ENCODE peak calls at places on chromosomes 16 and 17, in eight cellular contexts. V is AG04449; Z is nephron progenitor cell; D is CD4-positive, alpha-beta T cell; K is RWPE1; X is foreskin fibroblast; I is cardiac fibroblast; S is transverse colon. F is an unnamed sample.

GRCh38 chr16:63890072-63890471 is 1231.8 kb downstream of the CDH11 start:
- DNase-seq in V (no peak), Z (no peak), D (no peak), K (no peak), X (no peak), I (peak), S (no peak), F (no peak)

GRCh38 chr17:8681175-8681949 is 50.8 kb upstream of the MYH10 start:
- DNase-seq in V (no peak), Z (no peak), D (no peak), K (no peak), X (peak), I (peak), S (no peak), F (no peak)

GRCh38 chr17:75237100-75238014 is 24.0 kb downstream of the GGA3 start:
- DNase-seq in V (no peak), Z (no peak), D (no peak), K (no peak), X (no peak), I (no peak), S (no peak), F (no peak)

GRCh38 chr16:3112881-3113574 is 642 bp downstream of the ZNF205 start:
- DNase-seq in V (no peak), Z (no peak), D (no peak), K (no peak), X (no peak), I (peak), S (no peak), F (no peak)

GRCh38 chr16:56450275-56450889 is 750 bp downstream of the NUDT21 start:
- DNase-seq in V (no peak), Z (no peak), D (no peak), K (peak), X (no peak), I (peak), S (no peak), F (no peak)

GRCh38 chr17:72683506-72684404 is 408.7 kb downstream of the SLC39A11 start:
- DNase-seq in V (peak), Z (no peak), D (no peak), K (peak), X (peak), I (peak), S (peak), F (no peak)

GRCh38 chr16:81834868-81835267 is 55.8 kb downstream of the PLCG2 start:
- DNase-seq in V (no peak), Z (no peak), D (no peak), K (no peak), X (no peak), I (no peak), S (no peak), F (no peak)

GRCh38 chr17:81150379-81151038 is 14.8 kb upstream of the PVALEF start:
- DNase-seq in V (no peak), Z (no peak), D (no peak), K (no peak), X (no peak), I (peak), S (peak), F (no peak)

DNA sequence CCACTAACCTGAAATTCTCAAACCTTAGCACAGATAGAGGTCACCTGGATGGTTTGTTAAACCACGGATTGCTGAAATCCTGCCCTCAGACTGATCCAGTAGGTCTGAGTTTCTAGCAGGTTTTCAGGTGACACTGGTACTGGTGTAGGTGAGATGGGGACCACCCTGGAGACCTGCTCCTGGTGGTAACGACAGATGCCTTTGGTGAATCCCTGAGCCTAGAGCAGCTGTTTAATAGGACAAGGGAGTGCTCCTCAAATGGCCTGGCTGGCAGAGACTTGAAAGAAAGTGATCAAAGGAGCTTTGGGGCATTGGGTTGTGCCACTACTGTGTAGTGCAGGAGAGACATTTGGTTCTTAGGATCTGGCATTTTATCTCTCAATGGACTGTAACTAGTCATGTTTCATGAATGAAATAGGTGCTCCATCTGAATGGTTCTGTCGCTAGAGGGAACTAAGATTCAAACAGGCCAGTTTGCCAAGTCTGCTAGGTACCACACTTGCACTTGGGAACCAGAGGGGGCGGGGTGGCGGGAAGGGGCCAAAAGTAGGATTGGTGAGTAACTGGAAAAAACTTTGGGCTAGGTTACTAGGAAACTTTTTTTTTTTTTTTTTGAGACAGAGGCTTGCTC is 2.9 kb upstream of the IFI35 start:
- DNase-seq in V (no peak), Z (no peak), D (no peak), K (no peak), X (no peak), I (peak), S (no peak), F (no peak)
- TF ChIP-seq CTCF in V (no peak), Z (no peak), D (no peak), K (no peak), X (no peak), I (peak), S (no peak), F (no peak)

GRCh38 chr16:57627184-57627871 is 1.1 kb upstream of the ADGRG1 start:
- DNase-seq in V (peak), Z (peak), D (no peak), K (no peak), X (peak), I (peak), S (no peak), F (no peak)
- TF ChIP-seq CTCF in V (peak), Z (peak), D (no peak), K (no peak), X (peak), I (peak), S (no peak), F (peak)

GRCh38 chr16:1540556-1540855 is 7.0 kb downstream of the TMEM204 start:
- DNase-seq in V (no peak), Z (no peak), D (no peak), K (no peak), X (no peak), I (no peak), S (no peak), F (no peak)

GRCh38 chr16:1537763-1538289 is 4.4 kb downstream of the TMEM204 start:
- DNase-seq in V (no peak), Z (no peak), D (peak), K (no peak), X (no peak), I (no peak), S (no peak), F (no peak)

GRCh38 chr16:1539720-1540555 is 6.5 kb downstream of the TMEM204 start:
- DNase-seq in V (no peak), Z (no peak), D (no peak), K (no peak), X (no peak), I (no peak), S (no peak), F (peak)

GRCh38 chr16:1537138-1537577 is 3.7 kb downstream of the TMEM204 start:
- DNase-seq in V (no peak), Z (peak), D (no peak), K (no peak), X (no peak), I (no peak), S (no peak), F (no peak)

DNA sequence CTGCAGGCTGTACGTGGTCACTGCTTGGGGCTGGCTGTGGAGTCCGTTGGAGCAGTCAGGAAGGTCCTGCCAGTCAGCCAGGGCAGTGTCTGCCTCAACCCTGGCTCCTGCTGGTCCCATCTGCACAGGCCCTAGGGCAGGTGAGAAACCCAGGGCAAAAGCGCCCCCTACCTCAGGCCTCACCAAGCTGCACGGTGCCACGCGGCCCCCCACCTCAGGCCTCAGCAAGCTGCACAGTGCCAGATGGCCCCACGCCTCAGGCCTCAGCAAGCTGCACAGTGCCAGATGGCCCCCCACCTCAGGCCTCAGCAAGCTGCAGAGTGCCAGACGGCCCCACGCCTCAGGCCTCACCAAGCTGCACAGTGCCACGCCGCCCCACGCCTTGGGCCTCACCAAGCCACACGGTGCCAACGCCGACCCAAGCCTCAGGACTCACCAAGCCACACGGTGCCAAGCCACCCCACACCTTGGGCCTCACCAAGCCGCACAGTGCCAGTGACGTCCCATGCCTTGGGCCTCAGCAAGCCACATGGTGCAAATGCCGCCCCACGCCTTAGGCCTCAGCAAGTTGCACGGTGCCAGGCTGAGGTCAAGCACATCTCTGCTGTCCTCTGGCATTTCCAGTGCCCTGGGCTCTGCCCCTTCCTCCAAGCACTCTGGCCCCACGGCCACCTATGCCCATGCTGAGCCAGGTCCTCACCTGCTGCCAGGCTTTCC is 5.5 kb downstream of the TMEM204 start:
- DNase-seq in V (no peak), Z (no peak), D (peak), K (no peak), X (no peak), I (no peak), S (no peak), F (peak)
- TF ChIP-seq CTCF in V (no peak), Z (no peak), D (no peak), K (no peak), X (no peak), I (no peak), S (no peak), F (peak)

GRCh38 chr16:6684076-6684673 is 648.5 kb upstream of the RBFOX1 start:
- DNase-seq in V (no peak), Z (peak), D (no peak), K (peak), X (no peak), I (no peak), S (peak), F (no peak)
- TF ChIP-seq CTCF in V (no peak), Z (peak), D (no peak), K (peak), X (peak), I (peak), S (peak), F (peak)

GRCh38 chr17:82737981-82738877 is 2.8 kb downstream of the FN3K start:
- DNase-seq in V (no peak), Z (no peak), D (no peak), K (no peak), X (no peak), I (peak), S (no peak), F (no peak)

GRCh38 chr17:82745524-82745923 is 6.3 kb upstream of the TBCD start:
- DNase-seq in V (no peak), Z (no peak), D (no peak), K (no peak), X (no peak), I (no peak), S (no peak), F (no peak)

GRCh38 chr17:82748756-82749155 is 3.1 kb upstream of the TBCD start:
- DNase-seq in V (no peak), Z (no peak), D (no peak), K (no peak), X (no peak), I (no peak), S (no peak), F (no peak)

GRCh38 chr17:82740906-82741759 is 5.7 kb downstream of the FN3K start:
- DNase-seq in V (no peak), Z (no peak), D (no peak), K (peak), X (no peak), I (no peak), S (no peak), F (no peak)

DNA sequence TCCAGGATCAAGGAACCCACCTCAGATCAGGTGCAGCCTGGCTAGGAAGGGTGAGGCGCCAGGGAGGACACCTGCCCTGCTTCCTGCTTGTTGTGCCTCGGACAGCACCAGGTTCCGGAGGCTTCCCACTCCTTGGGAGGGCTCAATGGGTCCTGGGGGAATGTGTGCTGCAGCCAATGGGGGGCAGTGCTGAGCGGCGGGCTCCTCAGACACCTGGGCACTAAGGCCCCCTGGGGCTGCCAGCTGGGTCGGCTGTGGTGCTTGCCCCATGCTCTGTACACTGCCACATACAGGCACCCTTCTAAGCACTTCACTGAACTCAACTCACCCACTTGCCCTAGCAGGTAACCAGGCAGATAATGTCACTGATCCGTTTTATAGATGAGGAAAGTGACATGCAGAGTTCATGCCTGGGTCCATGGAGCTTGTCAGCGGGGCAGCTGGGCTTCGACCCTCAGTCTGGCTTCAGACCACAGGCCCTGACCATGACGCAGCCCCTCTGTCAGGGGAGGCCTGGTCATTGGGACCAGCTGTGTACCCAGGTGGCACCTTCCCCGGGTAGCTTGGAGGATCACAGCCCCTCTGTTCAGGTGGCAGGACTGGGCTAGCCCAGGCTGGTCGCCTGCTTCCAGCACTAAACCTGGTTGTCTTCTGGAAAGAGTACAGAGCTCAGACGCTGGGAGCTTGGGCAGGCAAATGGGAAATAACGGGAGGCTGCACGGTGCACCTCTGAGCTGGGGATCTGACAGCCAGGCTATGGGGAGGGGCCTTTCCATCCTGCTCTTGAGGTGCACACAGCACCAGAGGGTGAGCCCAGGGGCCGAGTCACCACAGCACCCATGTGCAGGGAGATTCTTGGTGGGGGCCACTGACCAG is 8.2 kb downstream of the FN3K start:
- DNase-seq in V (no peak), Z (no peak), D (no peak), K (no peak), X (no peak), I (no peak), S (no peak), F (no peak)
- TF ChIP-seq CTCF in V (no peak), Z (no peak), D (no peak), K (no peak), X (no peak), I (no peak), S (no peak), F (no peak)

GRCh38 chr17:34364741-34365140 is 1.7 kb upstream of the CCL1 start:
- DNase-seq in V (no peak), Z (no peak), D (no peak), K (no peak), X (no peak), I (no peak), S (no peak), F (no peak)

GRCh38 chr17:34367486-34368270 is 4.6 kb upstream of the CCL1 start:
- DNase-seq in V (no peak), Z (no peak), D (no peak), K (no peak), X (no peak), I (no peak), S (no peak), F (no peak)

GRCh38 chr17:34366529-34367107 is 3.6 kb upstream of the CCL1 start:
- DNase-seq in V (no peak), Z (no peak), D (no peak), K (no peak), X (no peak), I (no peak), S (no peak), F (no peak)

GRCh38 chr17:34365340-34365739 is 2.3 kb upstream of the CCL1 start:
- DNase-seq in V (no peak), Z (no peak), D (no peak), K (no peak), X (no peak), I (no peak), S (no peak), F (no peak)

GRCh38 chr17:34366051-34366450 is 3.0 kb upstream of the CCL1 start:
- DNase-seq in V (no peak), Z (no peak), D (no peak), K (no peak), X (no peak), I (no peak), S (no peak), F (no peak)
- TF ChIP-seq CTCF in V (no peak), Z (no peak), D (no peak), K (no peak), X (no peak), I (no peak), S (no peak), F (no peak)

GRCh38 chr16:67326472-67327309 is at the start of the genes KCTD19 and LRRC36:
- DNase-seq in V (no peak), Z (peak), D (no peak), K (no peak), X (no peak), I (no peak), S (peak), F (no peak)
- TF ChIP-seq CTCF in V (peak), Z (peak), D (peak), K (peak), X (peak), I (peak), S (peak), F (peak)

DNA sequence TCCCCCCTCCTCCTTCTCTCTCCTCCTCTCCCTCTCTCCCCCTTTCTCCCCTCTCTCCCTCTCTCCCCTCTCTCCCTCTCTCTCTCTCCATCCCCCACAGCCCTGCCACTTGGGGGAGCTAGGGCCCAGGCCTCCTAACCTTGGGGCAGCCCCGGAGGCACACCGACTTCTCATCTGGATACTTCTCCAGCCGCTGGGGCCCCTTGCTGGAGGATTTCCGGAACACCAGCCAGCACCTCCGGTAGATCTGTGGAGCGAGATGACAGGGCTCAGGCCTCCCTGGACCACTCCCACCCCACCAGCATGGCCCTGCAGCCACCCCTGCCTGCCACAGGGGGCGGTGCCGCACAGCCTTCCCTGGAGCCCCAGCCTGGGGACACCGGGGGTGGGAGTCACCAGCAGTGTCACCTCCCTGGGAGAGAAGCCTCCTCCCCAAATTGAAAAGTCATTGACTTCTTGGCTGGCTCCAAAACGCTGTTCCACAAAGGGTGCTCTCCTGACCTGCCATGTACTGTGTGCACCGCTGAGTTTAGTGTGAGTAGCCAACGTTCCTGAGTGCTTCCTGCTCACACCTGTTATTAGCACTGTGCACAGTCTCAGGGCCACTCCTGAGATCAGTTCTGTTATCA is 10.5 kb downstream of the DOK4 start:
- DNase-seq in V (no peak), Z (peak), D (peak), K (no peak), X (no peak), I (peak), S (peak), F (no peak)
- TF ChIP-seq CTCF in V (peak), Z (peak), D (peak), K (peak), X (peak), I (peak), S (peak), F (peak)

F was measured in chondrocyte.